ENCODE peak calls at places on chromosomes 2 and 18, in eight cellular contexts. One of them, this sample, is unnamed.

GRCh38 chr2:151056870-151057269 is 204.8 kb downstream of the RBM43 start:
- DNase-seq in NT2/D1: no peak
- DNase-seq in Peyer's patch: no peak
- DNase-seq in testis: no peak
- DNase-seq in astrocyte: no peak
- DNase-seq in endothelial cell of umbilical vein: no peak
- DNase-seq in cardiac muscle cell: no peak
- DNase-seq in ascending aorta: no peak
- DNase-seq in this sample: no peak

GRCh38 chr18:44927127-44927849 is 246.6 kb downstream of the SETBP1 start:
- DNase-seq in endothelial cell of umbilical vein: no peak
- DNase-seq in astrocyte: no peak
- DNase-seq in cardiac muscle cell: no peak
- DNase-seq in Peyer's patch: no peak
- DNase-seq in NT2/D1: no peak
- DNase-seq in testis: no peak
- DNase-seq in ascending aorta: no peak
- DNase-seq in this sample: no peak

GRCh38 chr18:23506393-23506792 is 3.1 kb downstream of the RMC1 start:
- DNase-seq in testis: no peak
- DNase-seq in cardiac muscle cell: no peak
- DNase-seq in NT2/D1: no peak
- DNase-seq in ascending aorta: no peak
- DNase-seq in Peyer's patch: no peak
- DNase-seq in endothelial cell of umbilical vein: no peak
- DNase-seq in astrocyte: no peak
- DNase-seq in this sample: no peak

GRCh38 chr2:235026649-235027557 is 75.1 kb downstream of the SH3BP4 start:
- DNase-seq in endothelial cell of umbilical vein: peak; percentile 21
- DNase-seq in NT2/D1: no peak
- DNase-seq in cardiac muscle cell: no peak
- DNase-seq in Peyer's patch: peak; percentile 86
- DNase-seq in ascending aorta: no peak
- DNase-seq in testis: peak; percentile 84
- DNase-seq in astrocyte: peak; percentile 59
- DNase-seq in this sample: no peak

GRCh38 chr2:67516899-67517530 is 119.9 kb downstream of the ETAA1 start:
- DNase-seq in astrocyte: peak; percentile 97
- DNase-seq in testis: no peak
- DNase-seq in ascending aorta: no peak
- DNase-seq in cardiac muscle cell: no peak
- DNase-seq in endothelial cell of umbilical vein: no peak
- DNase-seq in NT2/D1: no peak
- DNase-seq in Peyer's patch: no peak
- DNase-seq in this sample: no peak

GRCh38 chr2:206217743-206218520 is 56.5 kb upstream of the ZDBF2 start:
- DNase-seq in testis: no peak
- DNase-seq in astrocyte: peak; percentile 39
- DNase-seq in NT2/D1: no peak
- DNase-seq in ascending aorta: no peak
- DNase-seq in Peyer's patch: no peak
- DNase-seq in cardiac muscle cell: no peak
- DNase-seq in endothelial cell of umbilical vein: peak; percentile 40
- DNase-seq in this sample: no peak

GRCh38 chr2:214740867-214741266 is 68.6 kb downstream of the BARD1 start:
- DNase-seq in endothelial cell of umbilical vein: no peak
- DNase-seq in cardiac muscle cell: no peak
- DNase-seq in testis: no peak
- DNase-seq in astrocyte: no peak
- DNase-seq in Peyer's patch: no peak
- DNase-seq in NT2/D1: no peak
- DNase-seq in ascending aorta: no peak
- DNase-seq in this sample: no peak

GRCh38 chr18:8814206-8814605 is 108.8 kb downstream of the MTCL1 start:
- DNase-seq in NT2/D1: no peak
- DNase-seq in astrocyte: peak; percentile 92
- DNase-seq in cardiac muscle cell: no peak
- DNase-seq in Peyer's patch: no peak
- DNase-seq in testis: no peak
- DNase-seq in ascending aorta: no peak
- DNase-seq in endothelial cell of umbilical vein: peak; percentile 47
- DNase-seq in this sample: no peak

GRCh38 chr2:229927817-229928321 is 5.6 kb downstream of the FBXO36 start:
- DNase-seq in endothelial cell of umbilical vein: peak; percentile 51
- DNase-seq in Peyer's patch: no peak
- DNase-seq in ascending aorta: no peak
- DNase-seq in astrocyte: peak; percentile 44
- DNase-seq in testis: no peak
- DNase-seq in cardiac muscle cell: no peak
- DNase-seq in NT2/D1: no peak
- DNase-seq in this sample: no peak

GRCh38 chr2:205060269-205060668 is 515.0 kb downstream of the PARD3B start:
- DNase-seq in ascending aorta: no peak
- DNase-seq in endothelial cell of umbilical vein: no peak
- DNase-seq in testis: no peak
- DNase-seq in astrocyte: peak; percentile 79
- DNase-seq in cardiac muscle cell: no peak
- DNase-seq in Peyer's patch: no peak
- DNase-seq in NT2/D1: no peak
- DNase-seq in this sample: no peak

GRCh38 chr2:216696751-216697560 is 1.6 kb upstream of the IGFBP5 start:
- DNase-seq in Peyer's patch: no peak
- DNase-seq in ascending aorta: no peak
- DNase-seq in NT2/D1: no peak
- DNase-seq in endothelial cell of umbilical vein: peak; percentile 25
- DNase-seq in cardiac muscle cell: peak; percentile 53
- DNase-seq in testis: no peak
- DNase-seq in astrocyte: peak; percentile 47
- DNase-seq in this sample: no peak

GRCh38 chr2:62254424-62255266 is 58.7 kb downstream of the B3GNT2 start:
- DNase-seq in NT2/D1: no peak
- DNase-seq in ascending aorta: no peak
- DNase-seq in endothelial cell of umbilical vein: no peak
- DNase-seq in astrocyte: no peak
- DNase-seq in cardiac muscle cell: no peak
- DNase-seq in testis: no peak
- DNase-seq in Peyer's patch: no peak
- DNase-seq in this sample: no peak

GRCh38 chr2:203612246-203612645 is 77.1 kb upstream of the RAPH1 start:
- DNase-seq in ascending aorta: no peak
- DNase-seq in endothelial cell of umbilical vein: no peak
- DNase-seq in testis: no peak
- DNase-seq in Peyer's patch: no peak
- DNase-seq in NT2/D1: no peak
- DNase-seq in cardiac muscle cell: no peak
- DNase-seq in astrocyte: no peak
- DNase-seq in this sample: no peak

GRCh38 chr2:71613566-71613952 is 160.2 kb downstream of the DYSF start:
- DNase-seq in astrocyte: no peak
- DNase-seq in testis: no peak
- DNase-seq in Peyer's patch: no peak
- DNase-seq in NT2/D1: no peak
- DNase-seq in cardiac muscle cell: no peak
- DNase-seq in endothelial cell of umbilical vein: no peak
- DNase-seq in ascending aorta: no peak
- DNase-seq in this sample: no peak

GRCh38 chr2:44351088-44351487 is 10.2 kb downstream of the PREPL start:
- DNase-seq in endothelial cell of umbilical vein: no peak
- DNase-seq in NT2/D1: no peak
- DNase-seq in Peyer's patch: no peak
- DNase-seq in astrocyte: peak; percentile 79
- DNase-seq in cardiac muscle cell: no peak
- DNase-seq in testis: no peak
- DNase-seq in ascending aorta: no peak
- DNase-seq in this sample: no peak

GRCh38 chr2:148622390-148622789 is 22.2 kb upstream of the EPC2 start:
- DNase-seq in NT2/D1: no peak
- DNase-seq in Peyer's patch: no peak
- DNase-seq in testis: no peak
- DNase-seq in endothelial cell of umbilical vein: no peak
- DNase-seq in cardiac muscle cell: no peak
- DNase-seq in astrocyte: no peak
- DNase-seq in ascending aorta: no peak
- DNase-seq in this sample: no peak

GRCh38 chr2:215878476-215879063 is 134.8 kb downstream of the MREG start:
- DNase-seq in astrocyte: peak; percentile 47
- DNase-seq in Peyer's patch: no peak
- DNase-seq in NT2/D1: no peak
- DNase-seq in ascending aorta: no peak
- DNase-seq in cardiac muscle cell: no peak
- DNase-seq in endothelial cell of umbilical vein: no peak
- DNase-seq in testis: no peak
- DNase-seq in this sample: no peak

GRCh38 chr2:108565778-108566375 is 31.6 kb downstream of the LIMS1 start:
- DNase-seq in testis: no peak
- DNase-seq in ascending aorta: no peak
- DNase-seq in Peyer's patch: no peak
- DNase-seq in NT2/D1: no peak
- DNase-seq in cardiac muscle cell: no peak
- DNase-seq in astrocyte: no peak
- DNase-seq in endothelial cell of umbilical vein: no peak
- DNase-seq in this sample: no peak

GRCh38 chr2:108560895-108561530 is 26.7 kb downstream of the LIMS1 start:
- DNase-seq in endothelial cell of umbilical vein: no peak
- DNase-seq in Peyer's patch: no peak
- DNase-seq in astrocyte: no peak
- DNase-seq in testis: no peak
- DNase-seq in ascending aorta: no peak
- DNase-seq in cardiac muscle cell: no peak
- DNase-seq in NT2/D1: no peak
- DNase-seq in this sample: no peak

GRCh38 chr2:108562274-108562673 is 28.0 kb downstream of the LIMS1 start:
- DNase-seq in cardiac muscle cell: no peak
- DNase-seq in astrocyte: no peak
- DNase-seq in testis: no peak
- DNase-seq in endothelial cell of umbilical vein: no peak
- DNase-seq in ascending aorta: no peak
- DNase-seq in Peyer's patch: no peak
- DNase-seq in NT2/D1: no peak
- DNase-seq in this sample: no peak

GRCh38 chr2:108560241-108560811 is 26.1 kb downstream of the LIMS1 start:
- DNase-seq in astrocyte: no peak
- DNase-seq in ascending aorta: no peak
- DNase-seq in testis: no peak
- DNase-seq in NT2/D1: no peak
- DNase-seq in endothelial cell of umbilical vein: no peak
- DNase-seq in Peyer's patch: no peak
- DNase-seq in cardiac muscle cell: no peak
- DNase-seq in this sample: no peak

DNA sequence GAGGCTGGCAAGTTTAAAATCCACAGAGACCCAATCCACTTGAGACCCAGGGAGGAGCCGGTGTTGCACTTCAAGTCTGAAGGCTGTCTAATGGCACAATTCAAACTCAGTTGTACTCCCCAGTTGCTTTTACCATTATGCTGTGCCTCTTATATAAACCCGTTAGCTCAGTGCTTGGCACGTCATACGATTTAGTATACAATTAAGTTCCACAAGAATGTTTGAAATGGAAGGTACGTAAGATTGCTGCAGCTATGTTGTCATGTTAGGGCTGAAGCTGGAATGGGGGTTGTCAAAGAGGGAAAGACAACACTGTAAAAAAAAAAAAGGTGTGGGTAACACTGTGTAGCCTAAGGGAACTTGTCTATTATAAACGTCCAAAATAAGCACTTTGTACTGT is 30.2 kb downstream of the LIMS1 start:
- DNase-seq in ascending aorta: no peak
- DNase-seq in endothelial cell of umbilical vein: no peak
- DNase-seq in astrocyte: no peak
- DNase-seq in NT2/D1: no peak
- DNase-seq in testis: no peak
- DNase-seq in Peyer's patch: no peak
- DNase-seq in cardiac muscle cell: no peak
- DNase-seq in this sample: no peak
- H3K4me3 ChIP-seq in ascending aorta: no peak overlapping the region
- H3K4me3 ChIP-seq in endothelial cell of umbilical vein: no peak overlapping the region
- H3K4me3 ChIP-seq in astrocyte: no peak overlapping the region
- H3K4me3 ChIP-seq in NT2/D1: no peak overlapping the region
- H3K4me3 ChIP-seq in testis: no peak overlapping the region
- H3K4me3 ChIP-seq in Peyer's patch: no peak overlapping the region
- H3K4me3 ChIP-seq in cardiac muscle cell: no peak overlapping the region
- H3K4me3 ChIP-seq in this sample: no peak overlapping the region

DNA sequence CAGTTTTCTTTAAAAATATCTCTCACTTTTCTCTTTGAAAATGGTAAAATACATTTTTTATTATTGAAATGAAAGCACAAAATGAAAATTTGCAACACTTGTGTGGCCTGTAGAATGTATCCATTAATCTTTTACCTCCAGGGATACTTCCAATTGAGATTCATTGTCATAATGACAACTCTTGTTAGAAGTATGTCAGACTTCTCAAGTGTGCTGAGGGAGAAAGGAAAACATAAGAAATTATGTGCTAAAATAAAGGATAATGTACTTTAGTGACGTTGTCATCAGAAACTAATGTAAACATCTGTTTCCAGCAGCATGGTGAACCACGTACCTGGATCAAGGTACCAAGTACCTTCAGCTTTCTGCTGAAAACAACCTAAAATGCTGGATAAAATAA is 195.8 kb upstream of the STON1 start:
- DNase-seq in NT2/D1: no peak
- DNase-seq in endothelial cell of umbilical vein: no peak
- DNase-seq in Peyer's patch: no peak
- DNase-seq in ascending aorta: no peak
- DNase-seq in cardiac muscle cell: no peak
- DNase-seq in astrocyte: no peak
- DNase-seq in testis: no peak
- DNase-seq in this sample: no peak
- H3K27me3 ChIP-seq in NT2/D1: no peaks in the 10 kb centered on the region
- H3K27me3 ChIP-seq in endothelial cell of umbilical vein: no peaks in the 10 kb centered on the region
- H3K27me3 ChIP-seq in Peyer's patch: no peaks in the 10 kb centered on the region
- H3K27me3 ChIP-seq in ascending aorta: no peaks in the 10 kb centered on the region
- H3K27me3 ChIP-seq in cardiac muscle cell: no peaks in the 10 kb centered on the region
- H3K27me3 ChIP-seq in astrocyte: no peaks in the 10 kb centered on the region
- H3K27me3 ChIP-seq in testis: no peaks in the 10 kb centered on the region
- H3K27me3 ChIP-seq in this sample: no peaks in the 10 kb centered on the region

DNA sequence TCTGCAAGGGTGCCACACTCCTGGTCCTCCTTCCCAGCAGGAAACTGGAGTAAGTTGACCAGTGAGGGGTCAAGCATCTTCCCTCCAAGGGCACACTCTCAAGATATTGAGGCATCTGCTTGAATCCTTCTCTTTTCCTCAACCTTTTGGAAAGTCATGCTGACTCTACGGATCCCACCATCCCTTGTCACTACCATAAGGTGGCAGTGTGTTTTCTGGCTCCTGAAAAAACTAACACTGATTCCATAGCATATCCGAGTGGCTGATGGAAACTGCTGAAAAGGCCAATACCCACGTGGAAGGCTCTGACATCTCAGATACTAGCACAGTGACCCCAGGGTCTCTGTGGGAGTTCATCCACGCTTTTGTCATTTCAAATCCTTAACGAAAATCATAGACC is 37.1 kb downstream of the GPR45 start:
- DNase-seq in cardiac muscle cell: no peak
- DNase-seq in endothelial cell of umbilical vein: no peak
- DNase-seq in testis: no peak
- DNase-seq in Peyer's patch: no peak
- DNase-seq in NT2/D1: no peak
- DNase-seq in astrocyte: no peak
- DNase-seq in ascending aorta: no peak
- DNase-seq in this sample: peak; percentile 42
- H3K36me3 ChIP-seq in cardiac muscle cell: peaks cover 23% of the 10 kb centered on the region
- H3K36me3 ChIP-seq in endothelial cell of umbilical vein: peaks cover 10% of the 10 kb centered on the region
- H3K36me3 ChIP-seq in testis: no peaks in the 10 kb centered on the region
- H3K36me3 ChIP-seq in Peyer's patch: no peaks in the 10 kb centered on the region
- H3K36me3 ChIP-seq in NT2/D1: peaks cover 65% of the 10 kb centered on the region
- H3K36me3 ChIP-seq in astrocyte: peaks cover 20% of the 10 kb centered on the region
- H3K36me3 ChIP-seq in ascending aorta: peaks cover 56% of the 10 kb centered on the region
- H3K36me3 ChIP-seq in this sample: peaks cover 11% of the 10 kb centered on the region

GRCh38 chr2:169571571-169571970 is 2.1 kb downstream of the FASTKD1 start:
- DNase-seq in testis: no peak
- DNase-seq in ascending aorta: no peak
- DNase-seq in astrocyte: no peak
- DNase-seq in NT2/D1: no peak
- DNase-seq in endothelial cell of umbilical vein: no peak
- DNase-seq in Peyer's patch: no peak
- DNase-seq in cardiac muscle cell: no peak
- DNase-seq in this sample: no peak
- H3K4me3 ChIP-seq in testis: no peak overlapping the region
- H3K4me3 ChIP-seq in ascending aorta: no peak overlapping the region
- H3K4me3 ChIP-seq in astrocyte: no peak overlapping the region
- H3K4me3 ChIP-seq in NT2/D1: no peak overlapping the region
- H3K4me3 ChIP-seq in endothelial cell of umbilical vein: no peak overlapping the region
- H3K4me3 ChIP-seq in Peyer's patch: no peak overlapping the region
- H3K4me3 ChIP-seq in cardiac muscle cell: peak overlapping the region; percentile 49
- H3K4me3 ChIP-seq in this sample: no peak overlapping the region